ENCODE peak calls at places on chromosomes 5 and 9, in nine cellular contexts. E is Panc1, I is omental fat pad, F is PC-3, M is colonic mucosa, K is stomach, V is HFFc6, W is fibroblast of the aortic adventitia, U is fibroblast of lung. Q is an unnamed sample.

GRCh38 chr5:132655821-132656773 is 1.9 kb upstream of the IL13 start:
- DNase-seq in V (no peak), W (peak; percentile 22), K (peak; percentile 27), F (no peak), U (peak; percentile 19), E (no peak), M (peak; percentile 16), I (no peak), Q (no peak)

GRCh38 chr5:6328173-6328572 is 50.2 kb downstream of the MED10 start:
- DNase-seq in K (no peak), F (peak; percentile 87), M (no peak), I (no peak), E (no peak), W (peak; percentile 14), U (no peak), V (no peak), Q (no peak)

GRCh38 chr5:65769539-65769938 is 47.5 kb downstream of the NLN start:
- DNase-seq in E (no peak), W (peak; percentile 95), M (no peak), I (no peak), U (peak; percentile 91), K (no peak), F (peak; percentile 67), V (peak; percentile 89), Q (peak; percentile 41)

GRCh38 chr5:173645437-173645807 is 29.0 kb upstream of the BOD1 start:
- DNase-seq in F (no peak), I (no peak), E (no peak), V (peak; percentile 18), K (no peak), M (no peak), U (no peak), W (peak; percentile 30), Q (peak; percentile 75)

GRCh38 chr9:130140701-130141100 is 31.5 kb upstream of the NCS1 start:
- DNase-seq in W (no peak), V (no peak), F (no peak), E (no peak), I (no peak), K (no peak), U (no peak), M (no peak), Q (no peak)

GRCh38 chr9:90967171-90967570 is 165.6 kb downstream of the SYK start:
- DNase-seq in W (no peak), M (no peak), K (no peak), E (no peak), I (no peak), V (no peak), F (no peak), U (no peak), Q (no peak)

GRCh38 chr5:34743878-34744277 is 87.8 kb downstream of the RAI14 start:
- DNase-seq in M (no peak), W (peak; percentile 45), U (peak; percentile 79), I (no peak), K (no peak), V (peak; percentile 95), E (no peak), F (no peak), Q (peak; percentile 18)

GRCh38 chr9:129720865-129721545 is 31.8 kb downstream of the PTGES start:
- DNase-seq in K (no peak), M (no peak), I (no peak), V (no peak), W (no peak), U (no peak), F (peak; percentile 29), E (no peak), Q (no peak)

GRCh38 chr9:109182550-109182939 is 15.5 kb upstream of the FRRS1L start:
- DNase-seq in W (no peak), F (no peak), V (no peak), E (no peak), M (no peak), U (no peak), K (no peak), I (no peak), Q (no peak)

GRCh38 chr9:109179801-109180523 is 12.9 kb upstream of the FRRS1L start:
- DNase-seq in W (no peak), E (no peak), F (no peak), I (no peak), K (no peak), V (no peak), U (no peak), M (no peak), Q (no peak)

GRCh38 chr9:109186857-109187256 is 19.8 kb upstream of the FRRS1L start:
- DNase-seq in U (no peak), V (no peak), E (no peak), K (no peak), I (no peak), W (no peak), F (no peak), M (no peak), Q (no peak)

GRCh38 chr9:109181284-109181683 is 14.2 kb upstream of the FRRS1L start:
- DNase-seq in M (no peak), W (no peak), F (no peak), E (no peak), V (no peak), U (no peak), I (no peak), K (no peak), Q (no peak)

GRCh38 chr9:109182940-109183798 is 16.1 kb upstream of the FRRS1L start:
- DNase-seq in V (peak; percentile 4), W (peak; percentile 13), K (peak; percentile 57), E (no peak), M (peak; percentile 54), I (no peak), F (peak; percentile 55), U (peak; percentile 23), Q (no peak)
- TF ChIP-seq CTCF in V (peak; percentile 73), W (peak; percentile 52), K (no peak), E (peak; percentile 76), M (no peak), I (no peak), F (peak; percentile 63), U (peak; percentile 41), Q (peak; percentile 79)

GRCh38 chr5:62780888-62781287 is 202.3 kb downstream of the LRRC70 start:
- DNase-seq in E (no peak), M (no peak), U (no peak), V (no peak), F (no peak), I (no peak), K (no peak), W (no peak), Q (no peak)
- TF ChIP-seq CTCF in E (no peak), M (no peak), U (no peak), V (no peak), F (no peak), I (no peak), K (no peak), W (no peak), Q (peak; percentile 5)

GRCh38 chr5:151295801-151296477 is 7.6 kb downstream of the SLC36A3 start:
- DNase-seq in F (peak; percentile 35), U (no peak), M (no peak), K (no peak), V (no peak), E (no peak), I (no peak), W (no peak), Q (no peak)

GRCh38 chr5:151298465-151298864 is 5.1 kb downstream of the SLC36A3 start:
- DNase-seq in W (peak; percentile 35), I (no peak), E (no peak), M (no peak), K (no peak), U (no peak), F (no peak), V (no peak), Q (no peak)

GRCh38 chr5:151296478-151296830 is 7.1 kb downstream of the SLC36A3 start:
- DNase-seq in M (no peak), I (no peak), V (no peak), U (no peak), K (no peak), F (peak; percentile 62), E (no peak), W (no peak), Q (no peak)

GRCh38 chr5:151296974-151297373 is 6.6 kb downstream of the SLC36A3 start:
- DNase-seq in U (no peak), M (no peak), W (no peak), V (no peak), E (no peak), I (no peak), K (no peak), F (peak; percentile 91), Q (no peak)

DNA sequence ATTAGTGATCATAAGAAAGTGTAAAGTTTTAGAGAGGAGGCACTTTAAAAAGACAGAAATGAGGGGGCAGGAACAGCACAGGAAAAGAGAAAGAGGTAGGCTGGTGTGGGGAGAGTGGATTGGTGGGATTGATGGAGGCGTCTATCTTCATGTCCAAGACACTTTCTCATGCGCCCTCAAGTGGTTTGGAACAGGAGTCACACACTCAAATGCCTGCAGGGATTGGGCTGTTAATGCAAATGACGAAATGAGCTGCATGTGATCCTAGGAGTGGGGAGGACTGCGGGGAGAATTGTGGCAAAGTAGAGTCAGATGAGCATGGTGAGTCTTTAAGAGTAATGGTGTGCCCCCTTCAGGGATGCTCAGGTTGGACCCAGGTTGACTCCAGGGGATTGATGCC is 5.5 kb downstream of the SLC36A3 start:
- DNase-seq in I (no peak), V (no peak), W (peak; percentile 41), M (peak; percentile 25), E (peak; percentile 41), F (peak; percentile 78), U (no peak), K (no peak), Q (peak; percentile 4)
- TF ChIP-seq CTCF in I (no peak), V (no peak), W (peak; percentile 28), M (no peak), E (peak; percentile 76), F (peak; percentile 77), U (peak; percentile 59), K (no peak), Q (peak; percentile 48)

GRCh38 chr9:22813520-22813919 is 366.9 kb downstream of the DMRTA1 start:
- DNase-seq in E (no peak), W (peak; percentile 59), F (no peak), V (peak; percentile 48), U (peak; percentile 37), M (no peak), I (no peak), K (no peak), Q (peak; percentile 13)
- TF ChIP-seq CTCF in E (peak; percentile 14), W (peak; percentile 35), F (no peak), V (peak; percentile 67), U (peak; percentile 39), M (no peak), I (no peak), K (no peak), Q (peak; percentile 43)

GRCh38 chr5:102971693-102972293 is 148.1 kb downstream of the GIN1 start:
- DNase-seq in M (no peak), K (no peak), I (no peak), F (peak; percentile 70), E (no peak), W (peak; percentile 70), V (peak; percentile 66), U (peak; percentile 81), Q (peak; percentile 7)
- TF ChIP-seq CTCF in M (no peak), K (no peak), I (no peak), F (peak; percentile 86), E (peak; percentile 62), W (peak; percentile 59), V (peak; percentile 76), U (peak; percentile 43), Q (peak; percentile 57)

Q was measured in retinal pigment epithelial cell.